ENCODE peak calls at places on chromosomes 11 and 22, in six cellular contexts. N, C, P, M, U and O are unnamed samples.

GRCh38 chr11:77147668-77148321 is 19.7 kb downstream of the MYO7A start:
- DNase-seq in N (no peak), C (peak), P (no peak), M (no peak), U (peak), O (no peak)

GRCh38 chr11:12818333-12819015 is 144.3 kb downstream of the TEAD1 start:
- DNase-seq in N (no peak), C (no peak), P (no peak), M (no peak), U (no peak), O (no peak)

GRCh38 chr11:64120951-64121569 is 44.9 kb downstream of the MACROD1 start:
- DNase-seq in N (no peak), C (no peak), P (no peak), M (peak), U (no peak), O (no peak)

GRCh38 chr11:15613231-15613630 is 498.5 kb downstream of the INSC start:
- DNase-seq in N (no peak), C (no peak), P (no peak), M (no peak), U (no peak), O (no peak)

GRCh38 chr22:26610983-26611382 is 6.8 kb downstream of the CRYBB1 start:
- DNase-seq in N (no peak), C (no peak), P (no peak), M (no peak), U (no peak), O (no peak)

GRCh38 chr11:2441171-2441570 is 3.1 kb downstream of the TRPM5 start:
- DNase-seq in N (no peak), C (peak), P (no peak), M (no peak), U (peak), O (no peak)

GRCh38 chr11:85752201-85752889 is 58.6 kb downstream of the SYTL2 start:
- DNase-seq in N (no peak), C (no peak), P (no peak), M (no peak), U (no peak), O (no peak)

GRCh38 chr11:279966-280761 is 2.0 kb downstream of the NLRP6 start:
- DNase-seq in N (peak), C (peak), P (no peak), M (peak), U (peak), O (no peak)

GRCh38 chr11:74417379-74417804 is 19.2 kb upstream of the PGM2L1 start:
- DNase-seq in N (no peak), C (no peak), P (no peak), M (no peak), U (no peak), O (no peak)

GRCh38 chr11:57410287-57410686 is 16.6 kb downstream of the SLC43A3 start:
- DNase-seq in N (no peak), C (no peak), P (no peak), M (no peak), U (no peak), O (no peak)

GRCh38 chr11:81548123-81548522 is 1185.5 kb downstream of the FAM181B start:
- DNase-seq in N (no peak), C (no peak), P (no peak), M (no peak), U (no peak), O (no peak)
- H3K27ac ChIP-seq in N (no peak), C (no peak), P (no peak), M (no peak), U (no peak), O (no peak)

GRCh38 chr11:132111781-132112380 is 741.5 kb downstream of the NTM start:
- DNase-seq in N (no peak), C (no peak), P (no peak), M (no peak), U (no peak), O (no peak)
- H3K27ac ChIP-seq in N (no peak), C (no peak), P (peak), M (no peak), U (no peak), O (no peak)

GRCh38 chr11:62402226-62402625 is 16.6 kb upstream of the SCGB1A1 start:
- DNase-seq in N (peak), C (peak), P (no peak), M (peak), U (peak), O (no peak)
- H3K27ac ChIP-seq in N (peak), C (peak), P (peak), M (peak), U (peak), O (no peak)

DNA sequence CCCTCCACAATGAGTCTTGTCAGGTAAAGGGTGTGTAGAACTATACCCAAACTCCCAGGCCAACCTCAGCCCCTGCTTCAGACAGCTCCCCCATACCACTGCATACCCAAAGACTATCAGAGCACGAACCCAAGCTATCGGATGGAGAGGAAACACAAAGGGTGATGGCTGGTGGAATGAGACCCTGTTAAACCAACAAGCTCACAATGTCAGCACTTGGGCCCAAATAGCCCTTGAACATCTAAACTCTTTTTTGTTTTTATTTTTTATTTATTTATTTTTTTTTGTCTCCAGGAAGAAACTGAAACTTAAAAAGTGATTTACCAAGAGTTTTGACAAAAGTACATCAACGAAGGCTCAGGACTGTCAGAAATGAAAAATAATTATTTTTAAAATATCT is 10.6 kb downstream of the DGCR2 start:
- DNase-seq in N (no peak), C (no peak), P (no peak), M (no peak), U (no peak), O (no peak)
- H3K27ac ChIP-seq in N (peak), C (no peak), P (no peak), M (no peak), U (no peak), O (no peak)

DNA sequence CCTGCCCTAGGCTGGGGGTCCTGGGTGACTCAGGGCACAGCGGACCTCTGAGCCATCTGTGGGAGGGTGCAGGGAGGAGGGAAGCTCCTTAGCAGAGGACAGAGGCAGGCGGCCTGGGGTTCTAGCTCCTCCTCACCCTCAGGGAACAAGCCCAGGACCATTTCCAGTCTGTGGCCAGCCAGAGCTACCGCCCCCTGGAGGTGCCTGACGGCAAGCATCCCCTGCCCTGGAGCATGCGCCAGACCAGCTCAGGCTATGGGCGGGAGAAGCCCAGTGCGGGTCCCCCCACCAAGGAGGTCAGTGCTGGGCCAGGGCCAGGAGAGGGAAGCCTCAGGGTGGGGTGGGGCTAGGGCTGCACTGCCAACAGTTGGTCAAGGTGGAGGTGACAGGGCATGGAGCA is 26.0 kb upstream of the LRRC10B start:
- DNase-seq in N (no peak), C (no peak), P (no peak), M (no peak), U (no peak), O (no peak)
- H3K27ac ChIP-seq in N (no peak), C (no peak), P (no peak), M (no peak), U (no peak), O (peak)

DNA sequence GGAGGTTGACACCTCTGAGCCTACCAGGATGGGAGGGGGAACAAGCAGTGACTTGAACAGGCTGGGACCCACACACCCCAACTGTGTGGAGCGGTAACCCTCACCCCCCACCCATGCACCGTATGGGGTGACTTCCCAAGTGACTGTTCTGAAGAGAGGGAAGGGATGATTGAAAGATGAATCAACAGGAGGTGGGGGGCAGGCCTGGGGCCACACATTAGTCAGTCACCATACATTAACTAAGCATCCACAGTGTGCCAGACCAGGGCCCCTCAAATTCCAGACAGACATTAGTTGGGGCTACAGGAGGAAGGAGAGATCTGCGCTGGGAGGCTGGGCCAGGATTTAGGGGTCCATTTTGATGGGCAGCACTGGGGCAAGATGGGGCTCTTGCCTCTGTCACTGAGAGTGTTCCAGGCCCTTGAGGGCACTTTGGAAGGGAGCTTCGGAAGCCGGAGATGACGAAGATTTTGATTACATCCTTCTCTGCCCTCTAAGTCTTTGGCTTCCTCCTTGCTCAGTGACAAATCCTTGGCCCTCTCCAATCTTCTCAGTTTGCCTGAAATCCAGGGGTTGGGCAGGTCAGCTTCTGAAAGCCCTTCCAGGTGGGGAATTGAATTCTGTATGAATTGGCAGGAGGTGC is 966 bp downstream of the SMTN start:
- DNase-seq in N (no peak), C (no peak), P (no peak), M (no peak), U (peak), O (no peak)
- H3K27ac ChIP-seq in N (no peak), C (peak), P (peak), M (peak), U (peak), O (peak)

GRCh38 chr11:125358254-125358840 is 137.7 kb downstream of the FEZ1 start:
- DNase-seq in N (no peak), C (no peak), P (no peak), M (no peak), U (no peak), O (no peak)
- H3K27ac ChIP-seq in N (no peak), C (no peak), P (no peak), M (no peak), U (no peak), O (no peak)

DNA sequence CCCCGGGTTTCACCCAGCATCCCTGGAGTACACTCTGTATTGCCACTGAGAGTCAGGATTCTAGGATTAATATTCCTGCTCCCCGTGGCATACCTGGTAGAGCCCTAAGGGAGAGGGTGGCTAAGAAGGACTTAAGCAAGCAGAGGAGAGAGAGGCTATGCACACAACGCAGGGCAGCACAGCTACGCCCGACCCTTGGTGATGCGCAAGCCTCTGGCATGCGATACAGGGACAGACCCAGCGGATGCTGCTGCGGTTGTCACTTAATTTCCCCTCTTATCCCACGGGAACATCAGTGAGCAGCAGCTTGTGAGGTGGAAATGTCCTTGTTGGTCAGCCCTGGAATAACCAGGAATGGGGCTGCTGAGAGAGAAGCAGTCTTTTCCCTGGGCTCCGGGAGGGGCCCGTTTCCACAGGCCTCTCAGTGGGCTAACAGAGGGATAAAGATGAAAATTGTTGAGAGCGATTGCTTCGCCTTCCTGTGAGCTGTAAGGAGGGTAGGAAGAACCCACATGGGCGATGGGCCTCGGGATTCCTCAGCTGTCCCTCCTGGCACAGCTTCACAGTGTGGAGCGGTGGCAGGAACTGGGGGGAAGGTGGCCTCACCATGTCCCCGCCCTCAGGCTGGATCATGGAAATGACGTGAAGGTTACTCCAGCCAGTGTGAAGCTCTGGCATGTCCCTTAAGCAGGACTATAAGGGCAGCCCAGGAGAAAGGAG is 48.4 kb upstream of the RAB1B start:
- DNase-seq in N (no peak), C (no peak), P (no peak), M (peak), U (no peak), O (no peak)
- H3K27ac ChIP-seq in N (no peak), C (no peak), P (no peak), M (no peak), U (no peak), O (no peak)

GRCh38 chr11:124783002-124783401 is 17.2 kb downstream of the MSANTD2 start:
- DNase-seq in N (no peak), C (no peak), P (no peak), M (no peak), U (no peak), O (no peak)

GRCh38 chr11:124784051-124784450 is 16.2 kb downstream of the MSANTD2 start:
- DNase-seq in N (no peak), C (no peak), P (no peak), M (no peak), U (no peak), O (no peak)

GRCh38 chr11:124778281-124778680 is 16.2 kb upstream of the ESAM start:
- DNase-seq in N (no peak), C (no peak), P (no peak), M (no peak), U (no peak), O (no peak)

GRCh38 chr11:124776865-124777645 is 15.0 kb upstream of the ESAM start:
- DNase-seq in N (no peak), C (no peak), P (no peak), M (no peak), U (no peak), O (no peak)

GRCh38 chr11:124779568-124779967 is 17.5 kb upstream of the ESAM start:
- DNase-seq in N (no peak), C (no peak), P (no peak), M (no peak), U (no peak), O (no peak)
- H3K27ac ChIP-seq in N (no peak), C (no peak), P (no peak), M (no peak), U (no peak), O (no peak)

GRCh38 chr11:69904331-69905201 is 85.3 kb upstream of the FGF3 start:
- DNase-seq in N (no peak), C (no peak), P (no peak), M (no peak), U (no peak), O (no peak)
- H3K27ac ChIP-seq in N (no peak), C (no peak), P (no peak), M (no peak), U (no peak), O (no peak)